ENCODE peak calls at places on chromosomes 4 and X, in five cellular contexts. H is HL-60, C is uterus, O is fibroblast of lung, E is A673. M is an unnamed sample.

GRCh38 chrX:107978707-107979307 is 3.4 kb downstream of the TEX13B start:
- DNase-seq in O (peak; percentile 14), C (no peak), H (no peak), E (peak; percentile 37), M (no peak)

GRCh38 chrX:129983575-129984131 is 1.2 kb downstream of the BCORL1 start:
- DNase-seq in O (no peak), C (peak; percentile 24), E (no peak), H (no peak), M (no peak)

GRCh38 chr4:3010998-3011397 is 47.6 kb downstream of the GRK4 start:
- DNase-seq in C (peak; percentile 34), E (no peak), H (no peak), O (peak; percentile 75), M (no peak)

GRCh38 chr4:57064811-57065711 is 45.1 kb downstream of the IGFBP7 start:
- DNase-seq in H (no peak), O (peak; percentile 99), E (no peak), C (peak; percentile 70), M (no peak)

GRCh38 chrX:130171446-130172126 is at the start of gene RAB33A:
- DNase-seq in O (peak; percentile 28), H (peak; percentile 43), E (peak; percentile 37), C (no peak), M (no peak)

GRCh38 chr4:182671231-182671630 is 246.0 kb downstream of the DCTD start:
- DNase-seq in C (no peak), O (no peak), H (no peak), E (no peak), M (no peak)

GRCh38 chr4:89410687-89411086 is 103.1 kb upstream of the GPRIN3 start:
- DNase-seq in C (no peak), H (no peak), O (peak; percentile 94), E (no peak), M (no peak)

GRCh38 chrX:103362504-103362903 is 6.2 kb downstream of the TCEAL9 start:
- DNase-seq in O (peak; percentile 57), C (no peak), E (no peak), H (no peak), M (no peak)

GRCh38 chrX:151398346-151398745 is 1.3 kb downstream of the VMA21 start:
- DNase-seq in H (no peak), E (no peak), C (no peak), O (no peak), M (no peak)

GRCh38 chrX:10537308-10537707 is 83.1 kb downstream of the MID1 start:
- DNase-seq in C (no peak), O (no peak), H (no peak), E (no peak), M (no peak)

GRCh38 chrX:10536744-10537143 is 83.6 kb downstream of the MID1 start:
- DNase-seq in O (no peak), C (no peak), E (no peak), H (no peak), M (no peak)

GRCh38 chrX:10533686-10534365 is 86.6 kb downstream of the MID1 start:
- DNase-seq in C (no peak), O (peak; percentile 19), H (no peak), E (no peak), M (no peak)

GRCh38 chrX:10531927-10532326 is 88.5 kb downstream of the MID1 start:
- DNase-seq in E (no peak), H (no peak), C (no peak), O (no peak), M (no peak)

DNA sequence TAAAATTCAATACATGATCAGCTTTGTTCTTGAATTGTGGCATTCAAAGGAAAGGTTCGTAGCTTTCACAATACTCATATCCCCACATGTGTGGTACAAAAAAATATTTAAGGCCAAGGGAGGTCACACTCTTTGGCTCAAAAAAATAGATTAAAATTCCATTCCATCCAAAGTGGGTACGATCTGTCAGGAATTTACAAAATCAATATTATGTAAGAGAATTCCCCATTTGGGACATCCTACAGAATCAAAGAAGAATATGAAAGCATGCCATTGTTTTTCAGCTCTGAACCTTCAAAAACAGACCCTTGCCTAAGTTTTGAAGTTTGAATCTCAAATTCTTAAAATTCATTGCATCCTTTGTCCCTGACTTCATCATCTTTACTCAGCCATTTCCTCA is 85.8 kb downstream of the MID1 start:
- DNase-seq in O (peak; percentile 32), H (no peak), C (no peak), E (no peak), M (no peak)
- H3K4me3 ChIP-seq in O (no peak overlapping the region), H (no peak overlapping the region), C (no peak overlapping the region), E (no peak overlapping the region), M (no peak overlapping the region)

GRCh38 chrX:115499112-115499805 is 61.7 kb upstream of the PLS3 start:
- DNase-seq in E (no peak), C (no peak), O (no peak), H (no peak), M (no peak)
- TF ChIP-seq CTCF in E (no peak), C (no peak), O (no peak), H (no peak), M (no peak)

GRCh38 chr4:41217373-41217772 is 3.0 kb upstream of the APBB2 start:
- DNase-seq in E (no peak), O (no peak), H (no peak), C (no peak), M (no peak)
- H3K4me3 ChIP-seq in E (no peak overlapping the region), O (no peak overlapping the region), H (no peak overlapping the region), C (no peak overlapping the region), M (no peak overlapping the region)

DNA sequence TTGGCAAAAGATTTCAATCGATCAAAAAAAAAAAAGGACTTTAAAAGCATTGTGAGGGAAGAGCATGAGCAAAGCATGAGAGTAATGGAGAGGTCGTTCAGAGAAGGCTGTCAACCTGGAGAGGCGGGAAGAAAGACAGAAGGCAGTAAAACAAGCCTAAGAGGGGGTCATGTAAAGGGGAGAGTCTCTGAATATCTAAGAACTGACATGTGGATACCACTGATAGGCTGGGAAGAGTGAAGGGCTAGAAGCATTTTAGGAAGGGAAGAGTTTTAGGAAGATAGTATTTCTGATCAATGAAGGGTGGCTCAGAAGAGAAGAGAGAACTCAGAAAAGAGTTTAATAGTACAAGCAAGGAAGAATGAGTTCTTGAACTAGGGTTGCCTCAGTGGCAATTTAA is 7.5 kb downstream of the FAM9C start:
- DNase-seq in H (no peak), E (no peak), C (no peak), O (no peak), M (no peak)
- TF ChIP-seq CTCF in H (no peak), E (no peak), C (no peak), O (no peak), M (no peak)

M was measured in GM12864.